ENCODE peak calls at places on chromosomes 7 and 10, in seven cellular contexts. Q is neural progenitor cell, B is gastrocnemius medialis, U is PC-3, D is GM23338, L is uterus, H is lower lobe of right lung. N is an unnamed sample.

GRCh38 chr7:96870934-96871333 is 134.4 kb upstream of the DLX6 start:
- DNase-seq in Q (no peak), B (no peak), U (no peak), D (no peak), L (no peak), H (no peak), N (no peak)

GRCh38 chr7:105697753-105698152 is 116.5 kb upstream of the EFCAB10 start:
- DNase-seq in Q (no peak), B (no peak), U (no peak), D (no peak), L (no peak), H (no peak), N (no peak)

GRCh38 chr10:6072215-6072941 is 10.2 kb upstream of the IL2RA start:
- DNase-seq in Q (no peak), B (no peak), U (no peak), D (no peak), L (no peak), H (no peak), N (no peak)

GRCh38 chr10:133257489-133258065 is 19.1 kb downstream of the ADAM8 start:
- DNase-seq in Q (peak; percentile 70), B (peak; percentile 33), U (peak; percentile 70), D (peak; percentile 82), L (peak; percentile 42), H (peak; percentile 88), N (peak; percentile 77)

GRCh38 chr10:95290801-95291633 is at the start of gene PDLIM1:
- DNase-seq in Q (peak; percentile 81), B (peak; percentile 54), U (peak; percentile 68), D (peak; percentile 81), L (peak; percentile 73), H (peak; percentile 89), N (peak; percentile 70)

GRCh38 chr7:134546903-134547737 is 1.8 kb upstream of the AKR1B15 start:
- DNase-seq in Q (peak; percentile 77), B (peak; percentile 63), U (peak; percentile 74), D (peak; percentile 94), L (peak; percentile 48), H (peak; percentile 68), N (peak; percentile 82)

GRCh38 chr7:106813705-106814305 is 51.3 kb upstream of the PIK3CG start:
- DNase-seq in Q (no peak), B (no peak), U (no peak), D (no peak), L (no peak), H (no peak), N (no peak)

GRCh38 chr10:78728176-78728575 is 340.6 kb upstream of the ZMIZ1 start:
- DNase-seq in Q (no peak), B (no peak), U (no peak), D (no peak), L (no peak), H (no peak), N (no peak)

GRCh38 chr10:31011017-31011659 is 20.5 kb downstream of the ZNF438 start:
- DNase-seq in Q (peak; percentile 39), B (peak; percentile 63), U (no peak), D (no peak), L (peak; percentile 34), H (no peak), N (no peak)

GRCh38 chr10:122362031-122362592 is 12.4 kb upstream of the PLEKHA1 start:
- DNase-seq in Q (no peak), B (no peak), U (no peak), D (no peak), L (no peak), H (no peak), N (no peak)

GRCh38 chr10:72375585-72375984 is 20.9 kb upstream of the DNAJB12 start:
- DNase-seq in Q (peak; percentile 51), B (no peak), U (peak; percentile 7), D (peak; percentile 53), L (no peak), H (no peak), N (no peak)
- TF ChIP-seq CTCF in Q (no peak), B (no peak), U (peak; percentile 27), D (peak; percentile 31), L (no peak), H (no peak), N (no peak)

GRCh38 chr10:72250666-72251065 is 23.1 kb upstream of the DDIT4 start:
- DNase-seq in Q (no peak), B (peak; percentile 80), U (no peak), D (no peak), L (peak; percentile 77), H (no peak), N (peak; percentile 90)
- H3K27ac ChIP-seq in Q (no peak overlapping the region), B (peak overlapping the region; percentile 99), U (no peak overlapping the region), D (no peak overlapping the region), L (peak overlapping the region; percentile 92), H (peak overlapping the region; percentile 92), N (peak overlapping the region; percentile 85)

GRCh38 chr7:133009853-133010252 is 72.0 kb downstream of the CHCHD3 start:
- DNase-seq in Q (no peak), B (no peak), U (no peak), D (no peak), L (no peak), H (no peak), N (no peak)
- H3K4me1 ChIP-seq in Q (no peaks in the 10 kb centered on the region), B (peaks cover 3% of the 10 kb centered on the region), U (no peaks in the 10 kb centered on the region), D (no peaks in the 10 kb centered on the region), L (no peaks in the 10 kb centered on the region), H (no peaks in the 10 kb centered on the region), N (no peaks in the 10 kb centered on the region)

GRCh38 chr10:97937054-97937453 is 87.4 kb downstream of the GOLGA7B start:
- DNase-seq in Q (no peak), B (no peak), U (no peak), D (no peak), L (no peak), H (no peak), N (no peak)
- TF ChIP-seq CTCF in Q (no peak), B (no peak), U (no peak), D (no peak), L (no peak), H (no peak), N (no peak)